ENCODE peak calls at places on chromosomes 3 and 15, in eight cellular contexts. L is Panc1, X is left ventricle myocardium inferior, H is transverse colon, C is endodermal cell, N is WERI-Rb-1, Y is thyroid gland, A is gastrocnemius medialis. Z is an unnamed sample. For H3K36me3, the result is how much of the 10 kb centered on the place peaks cover.

GRCh38 chr15:72604794-72605193 is 49.7 kb upstream of the GOLGA6B start:
- DNase-seq in L (no peak), X (no peak), H (no peak), C (peak), N (no peak), Y (no peak), A (no peak), Z (no peak)

GRCh38 chr3:69433938-69434263 is 48.0 kb upstream of the FRMD4B start:
- DNase-seq in L (no peak), X (no peak), H (no peak), C (no peak), N (peak), Y (no peak), A (no peak), Z (no peak)

GRCh38 chr3:187799942-187800637 is 54.8 kb upstream of the BCL6 start:
- DNase-seq in L (no peak), X (no peak), H (no peak), C (no peak), N (no peak), Y (no peak), A (no peak), Z (no peak)

GRCh38 chr15:83206971-83207621 is 527 bp downstream of the HDGFL3 start:
- DNase-seq in L (no peak), X (peak), H (peak), C (peak), N (peak), Y (peak), A (no peak), Z (no peak)

GRCh38 chr3:170751083-170751893 is 118.7 kb downstream of the RPL22L1 start:
- DNase-seq in L (peak), X (peak), H (peak), C (no peak), N (no peak), Y (peak), A (peak), Z (peak)

GRCh38 chr3:58824777-58825176 is 158.2 kb upstream of the FAM3D start:
- DNase-seq in L (no peak), X (no peak), H (no peak), C (no peak), N (no peak), Y (no peak), A (no peak), Z (no peak)

GRCh38 chr3:178277605-178278004 is 258.6 kb upstream of the KCNMB2 start:
- DNase-seq in L (no peak), X (no peak), H (no peak), C (no peak), N (no peak), Y (no peak), A (no peak), Z (no peak)

GRCh38 chr3:141353652-141354495 is 14.4 kb upstream of the ZBTB38 start:
- DNase-seq in L (no peak), X (no peak), H (no peak), C (peak), N (peak), Y (no peak), A (no peak), Z (no peak)

GRCh38 chr3:14455571-14456317 is 53.3 kb downstream of the SLC6A6 start:
- DNase-seq in L (no peak), X (no peak), H (no peak), C (no peak), N (no peak), Y (peak), A (no peak), Z (no peak)

GRCh38 chr3:14453368-14453710 is 50.9 kb downstream of the SLC6A6 start:
- DNase-seq in L (no peak), X (no peak), H (no peak), C (no peak), N (no peak), Y (no peak), A (no peak), Z (no peak)

GRCh38 chr3:14452676-14453367 is 50.4 kb downstream of the SLC6A6 start:
- DNase-seq in L (no peak), X (peak), H (peak), C (no peak), N (no peak), Y (peak), A (peak), Z (peak)

GRCh38 chr3:14454644-14455310 is 52.4 kb downstream of the SLC6A6 start:
- DNase-seq in L (no peak), X (no peak), H (no peak), C (no peak), N (no peak), Y (peak), A (no peak), Z (no peak)

DNA sequence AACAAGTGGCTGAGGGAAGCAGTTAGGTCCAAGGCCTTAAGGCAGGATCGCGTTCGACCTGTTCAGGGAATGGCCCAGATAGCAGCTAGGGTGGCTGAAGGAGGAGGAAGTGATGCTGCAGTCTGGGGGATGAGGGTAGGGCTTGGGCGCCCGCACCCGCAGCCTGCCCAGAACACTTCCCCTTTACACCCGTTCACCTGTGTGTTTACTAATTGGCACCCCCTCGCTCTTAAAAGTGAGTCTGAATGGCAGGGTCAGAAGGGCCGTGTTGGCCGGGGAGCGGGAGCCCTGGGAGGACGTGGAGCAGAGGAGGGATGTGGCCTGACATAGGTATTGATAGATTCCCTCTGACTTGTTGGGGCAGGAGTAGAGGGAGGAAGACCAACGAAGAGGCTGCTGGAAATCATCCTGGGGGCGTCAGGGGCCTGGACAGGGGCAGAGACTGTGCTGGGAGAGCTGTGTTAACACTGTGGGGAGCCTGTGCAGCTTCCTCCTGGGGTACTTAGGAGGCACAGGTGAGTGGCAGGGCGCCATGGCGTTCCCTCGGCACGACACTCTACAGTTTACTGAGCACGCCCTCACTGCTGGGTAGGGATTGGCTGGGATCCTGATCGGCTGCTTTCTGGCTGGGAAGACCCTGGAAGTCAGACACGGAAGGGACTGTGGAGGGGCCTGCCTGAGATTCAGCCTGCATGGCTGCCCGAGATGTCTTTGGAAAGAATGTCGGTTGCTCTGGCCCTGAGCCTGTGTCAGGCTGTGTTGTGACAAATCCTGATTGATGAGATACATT is 51.6 kb downstream of the SLC6A6 start:
- DNase-seq in L (no peak), X (no peak), H (no peak), C (no peak), N (no peak), Y (peak), A (no peak), Z (no peak)
- H3K27ac ChIP-seq in L (peak), X (peak), H (peak), C (peak), N (peak), Y (peak), A (peak), Z (peak)

GRCh38 chr3:123167686-123168085 is 34.1 kb upstream of the SEC22A start:
- DNase-seq in L (no peak), X (no peak), H (no peak), C (no peak), N (no peak), Y (no peak), A (no peak), Z (no peak)

GRCh38 chr3:123168605-123169004 is 33.1 kb upstream of the SEC22A start:
- DNase-seq in L (no peak), X (no peak), H (no peak), C (no peak), N (no peak), Y (no peak), A (no peak), Z (no peak)

GRCh38 chr3:123163146-123163545 is 38.6 kb upstream of the SEC22A start:
- DNase-seq in L (no peak), X (no peak), H (no peak), C (no peak), N (no peak), Y (no peak), A (no peak), Z (no peak)

GRCh38 chr3:123161167-123161566 is 40.6 kb upstream of the SEC22A start:
- DNase-seq in L (no peak), X (no peak), H (no peak), C (peak), N (no peak), Y (no peak), A (no peak), Z (no peak)

DNA sequence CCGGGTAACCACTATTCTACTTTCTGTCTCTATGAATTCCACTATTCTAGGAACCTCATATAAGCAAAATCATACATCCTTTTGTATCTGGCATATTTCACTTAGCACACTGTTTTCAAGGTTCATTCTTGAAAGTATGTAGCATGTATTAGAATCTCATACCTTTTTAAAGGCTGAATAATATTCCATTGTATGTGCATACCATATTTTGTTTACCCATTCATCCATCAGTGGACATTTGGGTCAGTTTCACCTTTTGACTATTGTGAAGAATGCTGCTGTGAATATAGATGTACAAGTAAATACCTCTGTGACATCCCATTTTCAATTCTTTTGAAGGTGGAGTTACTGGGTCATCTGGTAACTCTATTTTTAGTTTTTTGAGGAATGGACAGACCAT is 36.6 kb upstream of the SEC22A start:
- DNase-seq in L (no peak), X (no peak), H (no peak), C (no peak), N (no peak), Y (no peak), A (no peak), Z (no peak)
- H3K36me3 ChIP-seq in L (under half), X (half or more), H (under half), C (half or more), N (half or more), Y (under half), A (under half), Z (under half)

DNA sequence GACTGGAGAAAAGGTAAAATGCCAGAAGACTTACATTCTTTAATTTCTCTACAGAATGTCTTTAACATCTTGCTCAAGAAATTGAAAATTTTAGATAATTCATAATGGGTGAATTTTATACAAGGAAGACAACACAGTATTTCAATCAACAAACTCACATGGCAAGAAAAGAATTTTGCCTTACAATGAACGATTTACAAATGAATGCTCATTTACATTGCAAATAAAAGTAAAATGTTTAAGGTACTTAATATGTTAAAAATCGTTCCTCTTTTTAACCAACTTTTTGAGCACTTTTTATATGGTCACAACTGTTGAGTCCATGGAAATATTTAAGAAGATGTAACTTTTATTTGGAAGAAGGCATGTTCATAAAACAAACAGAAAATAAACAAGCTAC is 174.8 kb upstream of the UBE2E2 start:
- DNase-seq in L (no peak), X (no peak), H (no peak), C (no peak), N (no peak), Y (no peak), A (no peak), Z (no peak)
- TF ChIP-seq CTCF in L (no peak), X (no peak), H (no peak), C (no peak), N (no peak), Y (no peak), A (no peak), Z (no peak)

DNA sequence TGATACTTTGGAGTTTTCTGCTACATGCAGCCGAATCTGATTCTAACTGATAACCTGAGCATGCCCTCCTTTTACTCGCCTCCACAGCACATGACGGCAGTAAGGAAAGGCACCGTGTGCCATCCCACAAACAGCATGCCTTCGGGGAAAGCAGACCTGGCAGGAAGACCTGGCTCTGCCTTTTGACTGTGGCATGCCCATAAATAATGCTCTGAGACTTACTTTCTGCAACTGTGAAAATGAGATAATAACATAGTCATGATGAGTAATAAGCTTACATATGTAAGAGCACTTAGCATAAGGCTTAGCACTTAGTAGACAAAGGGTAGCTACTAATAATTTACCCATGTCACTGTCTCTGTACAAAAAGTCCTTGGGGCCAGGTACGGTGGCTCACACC is 32.9 kb downstream of the MTHFS start:
- DNase-seq in L (no peak), X (no peak), H (no peak), C (no peak), N (no peak), Y (no peak), A (no peak), Z (no peak)
- H3K27ac ChIP-seq in L (no peak), X (no peak), H (no peak), C (no peak), N (no peak), Y (no peak), A (no peak), Z (no peak)

DNA sequence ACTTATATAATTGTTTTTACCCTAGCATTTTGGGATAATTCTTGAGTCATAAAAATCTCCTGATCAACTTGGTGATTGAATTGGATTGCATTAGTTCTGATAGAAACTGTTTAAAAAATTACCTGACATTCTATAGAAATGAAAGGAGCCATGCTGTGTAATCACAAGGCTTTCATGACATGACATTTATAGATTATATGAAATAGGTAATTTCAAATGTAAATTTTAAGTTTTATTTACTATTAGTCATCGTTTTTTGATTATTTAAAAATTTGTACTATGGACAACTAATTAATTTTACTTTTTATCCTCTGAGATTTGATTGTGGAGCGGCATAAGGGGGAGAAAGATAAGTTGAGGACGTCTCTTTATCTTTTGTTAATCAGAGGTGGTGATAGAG is 12.3 kb upstream of the CHD2 start:
- DNase-seq in L (no peak), X (no peak), H (no peak), C (no peak), N (no peak), Y (no peak), A (no peak), Z (no peak)
- H3K36me3 ChIP-seq in L (half or more), X (half or more), H (under half), C (half or more), N (half or more), Y (under half), A (under half), Z (under half)

GRCh38 chr3:52873433-52874159 is 23.8 kb downstream of the STIMATE start:
- DNase-seq in L (no peak), X (no peak), H (no peak), C (peak), N (no peak), Y (no peak), A (no peak), Z (no peak)
- TF ChIP-seq CTCF in L (no peak), X (no peak), H (no peak), C (no peak), N (no peak), Y (no peak), A (no peak), Z (no peak)

DNA sequence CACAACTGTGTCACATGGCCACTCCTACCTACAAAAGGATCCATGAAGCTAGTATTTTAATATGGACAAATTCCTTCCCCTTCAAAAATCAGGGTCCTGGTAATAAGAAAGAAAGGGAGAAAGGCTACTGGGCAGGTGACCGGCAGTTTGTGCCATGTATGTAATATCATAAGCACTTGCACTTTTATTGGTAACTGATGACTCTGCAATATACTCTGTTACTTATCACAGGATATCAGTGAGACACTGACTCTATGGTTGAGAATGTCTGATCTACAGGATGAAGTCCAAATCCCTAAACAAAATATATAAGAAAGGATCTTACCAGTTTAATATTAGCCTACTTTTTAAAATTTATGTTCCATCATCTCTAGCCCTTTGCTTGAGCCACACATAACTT is 315.2 kb downstream of the AGBL1 start:
- DNase-seq in L (no peak), X (no peak), H (no peak), C (no peak), N (no peak), Y (no peak), A (no peak), Z (no peak)
- H3K27ac ChIP-seq in L (no peak), X (no peak), H (no peak), C (no peak), N (no peak), Y (no peak), A (no peak), Z (no peak)

Z was measured in thoracic aorta.